ENCODE peak calls at places on chromosome 6, in six cellular contexts. One of them, this sample, is unnamed.

GRCh38 chr6:52407467-52407866 is 12.7 kb upstream of the EFHC1 start:
- DNase-seq in GM12878: no peak
- DNase-seq in suprapubic skin: no peak
- DNase-seq in transverse colon: no peak
- DNase-seq in naive thymus-derived CD4-positive, alpha-beta T cell: no peak
- DNase-seq in GM23338: peak; percentile 75
- DNase-seq in this sample: peak; percentile 17

GRCh38 chr6:30882764-30883475 is 1.4 kb upstream of the DDR1 start:
- DNase-seq in GM23338: peak; percentile 89
- DNase-seq in transverse colon: peak; percentile 84
- DNase-seq in suprapubic skin: no peak
- DNase-seq in naive thymus-derived CD4-positive, alpha-beta T cell: peak; percentile 26
- DNase-seq in GM12878: peak; percentile 59
- DNase-seq in this sample: peak; percentile 82

GRCh38 chr6:25404693-25405169 is 125.6 kb downstream of the CARMIL1 start:
- DNase-seq in naive thymus-derived CD4-positive, alpha-beta T cell: peak; percentile 56
- DNase-seq in GM23338: no peak
- DNase-seq in suprapubic skin: no peak
- DNase-seq in transverse colon: peak; percentile 56
- DNase-seq in GM12878: peak; percentile 90
- DNase-seq in this sample: no peak

GRCh38 chr6:122399348-122400120 is at the start of gene HSF2:
- DNase-seq in transverse colon: peak; percentile 96
- DNase-seq in naive thymus-derived CD4-positive, alpha-beta T cell: peak; percentile 91
- DNase-seq in suprapubic skin: peak; percentile 98
- DNase-seq in GM12878: peak; percentile 86
- DNase-seq in GM23338: peak; percentile 98
- DNase-seq in this sample: peak; percentile 94

GRCh38 chr6:18088419-18089296 is 33.8 kb downstream of the NHLRC1 start:
- DNase-seq in suprapubic skin: no peak
- DNase-seq in naive thymus-derived CD4-positive, alpha-beta T cell: no peak
- DNase-seq in GM12878: no peak
- DNase-seq in GM23338: no peak
- DNase-seq in transverse colon: no peak
- DNase-seq in this sample: no peak

GRCh38 chr6:27668442-27669275 is 195.8 kb upstream of the ZNF184 start:
- DNase-seq in naive thymus-derived CD4-positive, alpha-beta T cell: no peak
- DNase-seq in GM23338: peak; percentile 88
- DNase-seq in GM12878: no peak
- DNase-seq in transverse colon: peak; percentile 23
- DNase-seq in suprapubic skin: no peak
- DNase-seq in this sample: peak; percentile 75

GRCh38 chr6:24205020-24205492 is 79.0 kb downstream of the NRSN1 start:
- DNase-seq in suprapubic skin: no peak
- DNase-seq in transverse colon: no peak
- DNase-seq in GM12878: peak; percentile 24
- DNase-seq in GM23338: peak; percentile 68
- DNase-seq in naive thymus-derived CD4-positive, alpha-beta T cell: peak; percentile 3
- DNase-seq in this sample: no peak

GRCh38 chr6:35014341-35014740 is 125.3 kb downstream of the ANKS1A start:
- DNase-seq in GM12878: no peak
- DNase-seq in transverse colon: no peak
- DNase-seq in suprapubic skin: no peak
- DNase-seq in naive thymus-derived CD4-positive, alpha-beta T cell: no peak
- DNase-seq in GM23338: no peak
- DNase-seq in this sample: no peak

GRCh38 chr6:44480097-44480539 is 92.6 kb downstream of the CDC5L start:
- DNase-seq in naive thymus-derived CD4-positive, alpha-beta T cell: no peak
- DNase-seq in suprapubic skin: no peak
- DNase-seq in transverse colon: no peak
- DNase-seq in GM23338: no peak
- DNase-seq in GM12878: no peak
- DNase-seq in this sample: no peak

GRCh38 chr6:150413198-150413597 is 44.4 kb downstream of the IYD start:
- DNase-seq in suprapubic skin: no peak
- DNase-seq in GM23338: no peak
- DNase-seq in GM12878: no peak
- DNase-seq in naive thymus-derived CD4-positive, alpha-beta T cell: no peak
- DNase-seq in transverse colon: no peak
- DNase-seq in this sample: no peak

GRCh38 chr6:82013561-82014275 is 233.8 kb downstream of the IBTK start:
- DNase-seq in GM23338: no peak
- DNase-seq in transverse colon: no peak
- DNase-seq in naive thymus-derived CD4-positive, alpha-beta T cell: no peak
- DNase-seq in suprapubic skin: no peak
- DNase-seq in GM12878: no peak
- DNase-seq in this sample: no peak

GRCh38 chr6:51299649-51300380 is 481.1 kb downstream of the TFAP2B start:
- DNase-seq in naive thymus-derived CD4-positive, alpha-beta T cell: no peak
- DNase-seq in GM23338: no peak
- DNase-seq in transverse colon: no peak
- DNase-seq in suprapubic skin: no peak
- DNase-seq in GM12878: no peak
- DNase-seq in this sample: no peak

GRCh38 chr6:145761584-145761983 is 26.3 kb upstream of the EPM2A start:
- DNase-seq in naive thymus-derived CD4-positive, alpha-beta T cell: no peak
- DNase-seq in GM12878: no peak
- DNase-seq in suprapubic skin: no peak
- DNase-seq in transverse colon: no peak
- DNase-seq in GM23338: no peak
- DNase-seq in this sample: no peak

DNA sequence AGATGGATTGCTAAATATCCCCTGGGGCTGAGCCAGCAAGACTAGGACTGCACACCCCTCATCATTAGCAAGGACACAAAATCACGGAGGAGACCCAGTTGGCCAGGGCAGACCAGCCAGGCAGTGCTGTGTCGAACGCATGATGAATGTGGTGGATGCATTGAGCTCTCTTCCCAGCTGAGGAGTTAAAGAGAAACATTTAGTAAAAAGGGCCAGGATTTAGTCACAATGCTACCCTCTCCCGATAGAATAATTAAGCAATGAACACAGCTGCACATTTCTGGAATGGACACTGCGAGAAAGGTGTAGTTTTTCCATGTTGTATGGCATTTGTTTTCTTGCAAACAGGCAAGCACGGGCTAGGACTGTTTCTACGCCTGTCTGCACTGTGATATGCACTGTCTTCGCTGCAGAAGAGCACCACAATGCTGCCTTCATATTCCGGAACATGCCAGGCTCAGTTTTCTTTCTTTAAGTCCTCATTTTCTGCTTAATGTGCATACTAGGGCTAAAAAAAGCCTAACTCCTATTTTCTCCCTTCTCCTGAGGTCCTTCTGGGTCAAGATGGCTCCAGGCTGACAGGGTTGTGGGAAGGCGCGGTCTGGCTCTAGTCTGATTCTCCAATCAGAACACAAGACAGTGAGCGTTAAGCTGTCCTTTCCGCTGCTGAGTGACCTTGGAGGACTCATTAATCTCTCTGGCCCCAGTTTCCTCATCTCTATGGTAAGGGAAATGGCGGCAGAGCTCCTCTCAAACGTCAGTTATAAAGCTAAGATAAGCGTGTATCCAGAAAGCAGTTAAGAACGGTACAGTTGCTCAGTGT is 380.0 kb downstream of the C6orf118 start:
- DNase-seq in transverse colon: no peak
- DNase-seq in GM23338: no peak
- DNase-seq in GM12878: no peak
- DNase-seq in suprapubic skin: no peak
- DNase-seq in naive thymus-derived CD4-positive, alpha-beta T cell: no peak
- DNase-seq in this sample: no peak
- H3K27ac ChIP-seq in transverse colon: no peak overlapping the region
- H3K27ac ChIP-seq in GM23338: no peak overlapping the region
- H3K27ac ChIP-seq in GM12878: no peak overlapping the region
- H3K27ac ChIP-seq in suprapubic skin: no peak overlapping the region
- H3K27ac ChIP-seq in naive thymus-derived CD4-positive, alpha-beta T cell: no peak overlapping the region
- H3K27ac ChIP-seq in this sample: no peak overlapping the region

GRCh38 chr6:2768696-2769095 is 3.5 kb downstream of the WRNIP1 start:
- DNase-seq in naive thymus-derived CD4-positive, alpha-beta T cell: no peak
- DNase-seq in suprapubic skin: no peak
- DNase-seq in GM12878: no peak
- DNase-seq in GM23338: no peak
- DNase-seq in transverse colon: no peak
- DNase-seq in this sample: no peak

GRCh38 chr6:2765896-2766766 is 938 bp downstream of the WRNIP1 start:
- DNase-seq in GM23338: peak; percentile 49
- DNase-seq in GM12878: no peak
- DNase-seq in naive thymus-derived CD4-positive, alpha-beta T cell: peak; percentile 16
- DNase-seq in suprapubic skin: peak; percentile 77
- DNase-seq in transverse colon: peak; percentile 56
- DNase-seq in this sample: peak; percentile 59

GRCh38 chr6:2766767-2767314 is 1.6 kb downstream of the WRNIP1 start:
- DNase-seq in GM12878: no peak
- DNase-seq in suprapubic skin: no peak
- DNase-seq in transverse colon: no peak
- DNase-seq in GM23338: no peak
- DNase-seq in naive thymus-derived CD4-positive, alpha-beta T cell: no peak
- DNase-seq in this sample: no peak

GRCh38 chr6:2768125-2768524 is 2.9 kb downstream of the WRNIP1 start:
- DNase-seq in naive thymus-derived CD4-positive, alpha-beta T cell: no peak
- DNase-seq in GM23338: no peak
- DNase-seq in transverse colon: no peak
- DNase-seq in GM12878: no peak
- DNase-seq in suprapubic skin: no peak
- DNase-seq in this sample: no peak

DNA sequence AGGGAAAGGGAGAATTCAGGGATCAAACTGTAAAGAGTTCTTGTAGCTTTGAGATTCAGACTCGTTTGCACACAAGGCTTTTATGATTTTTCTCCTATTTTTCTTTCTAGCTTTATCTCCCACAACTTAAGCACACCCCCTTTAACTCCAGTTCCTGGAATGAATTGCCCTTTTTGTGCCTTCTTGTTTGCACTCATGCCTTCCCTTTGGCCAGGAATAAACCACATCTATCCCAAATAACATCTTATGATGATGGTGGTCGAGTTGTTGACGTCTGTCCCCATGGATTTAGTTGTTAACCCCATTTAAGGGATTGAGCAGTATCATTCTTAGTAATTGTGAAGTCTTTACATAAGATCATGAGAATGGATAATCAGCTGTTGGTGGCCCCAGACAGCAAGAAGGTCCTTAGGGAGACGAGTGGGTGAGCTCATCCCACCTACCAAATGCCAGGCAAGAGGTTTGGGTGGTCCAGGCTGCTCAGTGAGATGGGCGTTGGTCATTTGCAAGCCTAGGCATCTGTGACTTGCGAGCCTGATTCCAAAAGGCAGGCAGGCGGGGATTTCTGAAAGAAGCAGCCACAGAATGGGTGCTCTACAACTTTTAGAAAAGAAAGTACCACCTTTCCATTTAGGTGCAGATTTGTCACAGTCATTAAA is 2.3 kb downstream of the WRNIP1 start:
- DNase-seq in transverse colon: no peak
- DNase-seq in suprapubic skin: no peak
- DNase-seq in naive thymus-derived CD4-positive, alpha-beta T cell: no peak
- DNase-seq in GM12878: no peak
- DNase-seq in GM23338: no peak
- DNase-seq in this sample: no peak
- H3K36me3 ChIP-seq in transverse colon: no peaks in the 10 kb centered on the region
- H3K36me3 ChIP-seq in suprapubic skin: peaks cover 13% of the 10 kb centered on the region
- H3K36me3 ChIP-seq in naive thymus-derived CD4-positive, alpha-beta T cell: peaks cover 15% of the 10 kb centered on the region
- H3K36me3 ChIP-seq in GM12878: peaks cover 7% of the 10 kb centered on the region
- H3K36me3 ChIP-seq in GM23338: no peaks in the 10 kb centered on the region
- H3K36me3 ChIP-seq in this sample: peaks cover 4% of the 10 kb centered on the region

DNA sequence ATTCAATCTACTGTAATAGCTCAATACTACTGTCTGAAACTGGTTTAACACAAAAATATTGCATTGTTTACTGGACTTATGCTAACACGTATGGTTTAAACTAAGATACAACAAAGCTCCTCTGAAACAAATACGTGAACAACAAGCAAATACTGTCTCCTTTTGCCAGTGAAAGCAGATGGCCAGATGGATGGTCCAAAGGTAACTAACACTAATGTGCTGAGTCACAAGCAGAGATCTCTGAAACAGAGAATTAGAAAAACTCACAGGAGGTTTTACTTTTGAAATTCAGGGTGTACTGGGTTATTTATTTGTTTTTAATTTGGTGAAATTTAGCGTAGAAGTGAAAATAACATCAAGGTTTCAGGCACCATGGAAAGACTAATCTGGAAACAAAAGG is 124.3 kb upstream of the SOX4 start:
- DNase-seq in GM12878: no peak
- DNase-seq in transverse colon: no peak
- DNase-seq in naive thymus-derived CD4-positive, alpha-beta T cell: no peak
- DNase-seq in suprapubic skin: no peak
- DNase-seq in GM23338: no peak
- DNase-seq in this sample: no peak
- H3K27ac ChIP-seq in GM12878: no peak overlapping the region
- H3K27ac ChIP-seq in transverse colon: no peak overlapping the region
- H3K27ac ChIP-seq in naive thymus-derived CD4-positive, alpha-beta T cell: no peak overlapping the region
- H3K27ac ChIP-seq in suprapubic skin: no peak overlapping the region
- H3K27ac ChIP-seq in GM23338: no peak overlapping the region
- H3K27ac ChIP-seq in this sample: no peak overlapping the region

GRCh38 chr6:15503346-15503680 is 159.5 kb downstream of the DTNBP1 start:
- DNase-seq in suprapubic skin: no peak
- DNase-seq in GM12878: no peak
- DNase-seq in GM23338: no peak
- DNase-seq in transverse colon: no peak
- DNase-seq in naive thymus-derived CD4-positive, alpha-beta T cell: no peak
- DNase-seq in this sample: no peak

GRCh38 chr6:15505463-15505918 is 157.3 kb downstream of the DTNBP1 start:
- DNase-seq in naive thymus-derived CD4-positive, alpha-beta T cell: no peak
- DNase-seq in transverse colon: peak; percentile 8
- DNase-seq in suprapubic skin: peak; percentile 64
- DNase-seq in GM12878: no peak
- DNase-seq in GM23338: no peak
- DNase-seq in this sample: no peak

GRCh38 chr6:15504040-15504491 is 158.8 kb downstream of the DTNBP1 start:
- DNase-seq in transverse colon: peak; percentile 16
- DNase-seq in GM12878: no peak
- DNase-seq in suprapubic skin: peak; percentile 82
- DNase-seq in GM23338: no peak
- DNase-seq in naive thymus-derived CD4-positive, alpha-beta T cell: no peak
- DNase-seq in this sample: no peak

GRCh38 chr6:15506066-15506465 is 156.8 kb downstream of the DTNBP1 start:
- DNase-seq in suprapubic skin: no peak
- DNase-seq in GM23338: no peak
- DNase-seq in GM12878: no peak
- DNase-seq in naive thymus-derived CD4-positive, alpha-beta T cell: no peak
- DNase-seq in transverse colon: no peak
- DNase-seq in this sample: no peak

DNA sequence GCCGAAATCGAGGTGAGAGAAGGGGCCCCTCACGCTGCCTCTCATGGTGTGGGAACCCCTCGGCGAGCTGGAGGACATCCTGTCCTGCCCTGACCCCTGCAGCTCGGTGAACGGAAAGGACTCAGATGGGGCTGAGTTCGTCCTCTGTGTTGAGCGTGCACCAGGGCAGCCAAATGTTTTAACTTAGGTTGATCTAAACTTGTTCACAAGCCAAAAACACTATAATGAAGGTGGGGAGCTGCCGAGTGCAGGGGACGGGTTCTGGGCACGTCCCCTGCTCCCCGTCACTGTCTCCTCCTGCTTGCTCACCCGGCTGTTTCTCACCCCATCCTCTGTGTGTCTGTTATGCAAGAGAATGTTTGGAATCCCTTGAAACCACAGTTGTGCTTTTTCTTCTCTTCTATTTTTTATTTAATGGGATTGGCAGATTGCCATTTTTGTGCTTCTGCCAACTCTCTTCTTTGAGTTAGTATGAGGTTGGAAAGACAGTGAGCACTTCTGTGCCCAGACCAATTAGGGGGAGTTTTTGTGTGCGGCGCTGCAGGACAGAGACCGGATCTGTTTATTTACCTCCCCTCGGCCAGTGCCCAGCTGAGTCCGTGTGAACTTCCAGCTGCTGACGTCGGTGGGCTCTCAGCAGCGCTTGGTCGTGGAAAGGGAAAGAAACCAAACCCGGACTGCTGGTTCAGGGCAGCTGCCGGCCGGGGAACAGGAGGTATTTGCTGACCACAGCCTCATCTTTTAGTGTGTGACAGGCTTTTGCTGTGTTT is 158.1 kb downstream of the DTNBP1 start:
- DNase-seq in naive thymus-derived CD4-positive, alpha-beta T cell: no peak
- DNase-seq in suprapubic skin: peak; percentile 85
- DNase-seq in GM23338: no peak
- DNase-seq in transverse colon: peak; percentile 48
- DNase-seq in GM12878: no peak
- DNase-seq in this sample: no peak
- H3K36me3 ChIP-seq in naive thymus-derived CD4-positive, alpha-beta T cell: peaks cover 100% of the 10 kb centered on the region
- H3K36me3 ChIP-seq in suprapubic skin: peaks cover 62% of the 10 kb centered on the region
- H3K36me3 ChIP-seq in GM23338: peaks cover 68% of the 10 kb centered on the region
- H3K36me3 ChIP-seq in transverse colon: no peaks in the 10 kb centered on the region
- H3K36me3 ChIP-seq in GM12878: peaks cover 42% of the 10 kb centered on the region
- H3K36me3 ChIP-seq in this sample: no peaks in the 10 kb centered on the region